ENCODE peak calls at places on chromosomes 16 and 17, in seven cellular contexts. A is iris pigment epithelial cell; L is stimulated activated CD4-positive, alpha-beta T cell treated with anti-CD3 and anti-CD28 coated beads, Interleukin-1b, Interleukin-23, amount 100 ng/mL, for 24 hours; P is GM20000; C is G401; T is testis; V is stimulated activated naive CD8-positive, alpha-beta T cell treated with anti-CD3 and anti-CD28 coated beads, Interleukin-15, Interleukin-2, amounts not matched to agents 100 U/mL and 50 U/mL, for 24 hours. B is an unnamed sample.

GRCh38 chr16:31451681-31452351 is 7.5 kb upstream of the ARMC5 start:
- DNase-seq in L (no peak), T (peak; percentile 82), P (no peak), C (peak; percentile 85), V (no peak), A (peak; percentile 83), B (no peak)

GRCh38 chr16:31414706-31415105 is 13.5 kb downstream of the COX6A2 start:
- DNase-seq in A (no peak), T (no peak), P (no peak), V (no peak), C (no peak), L (no peak), B (no peak)

GRCh38 chr17:30243002-30243401 is 7.5 kb upstream of the SLC6A4 start:
- DNase-seq in T (no peak), P (no peak), L (no peak), V (no peak), A (no peak), C (no peak), B (no peak)

GRCh38 chr17:18951941-18952842 is at the start of gene SLC5A10:
- DNase-seq in C (no peak), V (no peak), P (no peak), T (no peak), A (no peak), L (no peak), B (no peak)

GRCh38 chr16:6125483-6126259 is 1028.1 kb upstream of the EEF2KMT start:
- DNase-seq in A (peak; percentile 17), P (no peak), T (no peak), V (no peak), C (no peak), L (no peak), B (no peak)

GRCh38 chr17:49469831-49470568 is 25.1 kb upstream of the NGFR start:
- DNase-seq in A (no peak), C (no peak), T (no peak), L (no peak), V (peak; percentile 10), P (no peak), B (no peak)

GRCh38 chr16:77833906-77834599 is 45.7 kb downstream of the VAT1L start:
- DNase-seq in T (no peak), C (no peak), A (peak; percentile 87), L (no peak), V (no peak), P (no peak), B (no peak)

GRCh38 chr16:17945080-17945601 is 391.4 kb downstream of the NPIPA8 start:
- DNase-seq in T (no peak), A (no peak), P (no peak), V (no peak), C (no peak), L (no peak), B (no peak)

GRCh38 chr17:4827399-4827798 is 5.7 kb upstream of the MINK1 start:
- DNase-seq in P (no peak), C (no peak), L (no peak), T (no peak), A (no peak), V (no peak), B (no peak)

GRCh38 chr16:1689853-1690252 is 11.8 kb downstream of the JPT2 start:
- DNase-seq in T (no peak), C (no peak), A (no peak), V (no peak), P (no peak), L (no peak), B (no peak)

GRCh38 chr16:62738631-62739030 is 702.4 kb upstream of the CDH8 start:
- DNase-seq in C (peak; percentile 34), T (no peak), P (no peak), A (no peak), L (no peak), V (no peak), B (no peak)

GRCh38 chr17:65514082-65514481 is 47.4 kb downstream of the AXIN2 start:
- DNase-seq in A (peak; percentile 66), P (no peak), V (peak; percentile 12), T (no peak), L (peak; percentile 19), C (no peak), B (no peak)

GRCh38 chr16:3364774-3365427 is 9.2 kb downstream of the OR2C1 start:
- DNase-seq in P (peak; percentile 82), V (peak; percentile 84), L (peak; percentile 81), T (peak; percentile 97), C (peak; percentile 99), A (peak; percentile 97), B (peak; percentile 94)

GRCh38 chr17:37766951-37767350 is 22.1 kb upstream of the HNF1B start:
- DNase-seq in C (no peak), A (no peak), P (no peak), T (no peak), V (no peak), L (no peak), B (peak; percentile 51)

GRCh38 chr17:40901981-40902862 is 17.2 kb upstream of the KRT20 start:
- DNase-seq in T (no peak), C (no peak), L (peak; percentile 2), A (peak; percentile 62), P (no peak), V (no peak), B (peak; percentile 81)

GRCh38 chr17:72342582-72343527 is 222.0 kb downstream of the SOX9 start:
- DNase-seq in A (peak; percentile 36), L (no peak), P (no peak), T (peak; percentile 34), C (peak; percentile 69), V (no peak), B (no peak)

GRCh38 chr16:61798741-61799140 is 237.5 kb downstream of the CDH8 start:
- DNase-seq in L (no peak), T (no peak), C (no peak), V (no peak), A (peak; percentile 10), P (no peak), B (no peak)

GRCh38 chr16:28876973-28877641 is 1.2 kb upstream of the ATP2A1 start:
- DNase-seq in L (no peak), V (no peak), P (peak; percentile 41), C (no peak), T (no peak), A (no peak), B (no peak)

GRCh38 chr17:29968271-29968670 is 26.8 kb downstream of the EFCAB5 start:
- DNase-seq in L (no peak), T (no peak), V (no peak), C (no peak), A (no peak), P (no peak), B (no peak)